ENCODE peak calls at places on chromosomes 7 and 10, in ten cellular contexts. K, C, H, E, Y, P, G, I, W and J are unnamed samples.
A peak's percentile ranks its signal among the peaks of the same experiment; 100 is the strongest.

GRCh38 chr7:1593091-1593866 is 23.4 kb upstream of the PSMG3 start:
- DNase-seq in K (peak; percentile 78), C (no peak), H (peak; percentile 25), E (no peak), Y (no peak), P (peak; percentile 29), G (no peak), I (no peak), W (no peak), J (peak; percentile 34)

GRCh38 chr7:151058766-151059361 is 525 bp upstream of the SLC4A2 start:
- DNase-seq in K (no peak), C (no peak), H (peak; percentile 41), E (peak; percentile 30), Y (peak; percentile 34), P (no peak), G (no peak), I (peak; percentile 58), W (peak; percentile 71), J (peak; percentile 66)

GRCh38 chr10:52703451-52703850 is 69.1 kb downstream of the MBL2 start:
- DNase-seq in K (no peak), C (no peak), H (no peak), E (peak; percentile 98), Y (no peak), P (no peak), G (no peak), I (no peak), W (no peak), J (peak; percentile 10)

GRCh38 chr7:121041516-121042148 is 53.1 kb downstream of the CPED1 start:
- DNase-seq in K (peak; percentile 44), C (no peak), H (no peak), E (peak; percentile 49), Y (no peak), P (no peak), G (no peak), I (no peak), W (no peak), J (peak; percentile 35)

GRCh38 chr10:3424102-3424803 is 251.7 kb upstream of the PITRM1 start:
- DNase-seq in K (peak; percentile 41), C (no peak), H (no peak), E (peak; percentile 61), Y (no peak), P (no peak), G (peak; percentile 28), I (no peak), W (no peak), J (no peak)

GRCh38 chr10:91381562-91381923 is 28.6 kb upstream of the HECTD2 start:
- DNase-seq in K (peak; percentile 58), C (no peak), H (no peak), E (no peak), Y (no peak), P (no peak), G (no peak), I (no peak), W (no peak), J (peak; percentile 53)

GRCh38 chr7:91953618-91954017 is 13.0 kb downstream of the AKAP9 start:
- DNase-seq in K (peak; percentile 20), C (peak; percentile 11), H (peak; percentile 32), E (peak; percentile 18), Y (no peak), P (no peak), G (no peak), I (peak; percentile 24), W (peak; percentile 66), J (peak; percentile 47)

GRCh38 chr7:82559203-82559805 is 115.7 kb upstream of the CACNA2D1 start:
- DNase-seq in K (peak; percentile 72), C (peak; percentile 80), H (no peak), E (no peak), Y (peak; percentile 18), P (peak; percentile 63), G (no peak), I (peak; percentile 89), W (no peak), J (no peak)

GRCh38 chr10:62183442-62183841 is 85.2 kb downstream of the RTKN2 start:
- DNase-seq in K (no peak), C (no peak), H (peak; percentile 20), E (peak; percentile 59), Y (no peak), P (no peak), G (no peak), I (peak; percentile 94), W (no peak), J (no peak)

GRCh38 chr10:51821045-51821444 is 121.7 kb upstream of the CSTF2T start:
- DNase-seq in K (no peak), C (no peak), H (no peak), E (no peak), Y (no peak), P (no peak), G (no peak), I (no peak), W (no peak), J (no peak)

GRCh38 chr10:71647526-71648354 is 71.8 kb downstream of the C10orf105 start:
- DNase-seq in K (peak; percentile 71), C (peak; percentile 80), H (peak; percentile 70), E (no peak), Y (no peak), P (no peak), G (no peak), I (no peak), W (no peak), J (peak; percentile 43)

GRCh38 chr10:104925232-104925851 is 284.3 kb downstream of the SORCS3 start:
- DNase-seq in K (peak; percentile 47), C (peak; percentile 80), H (peak; percentile 46), E (peak; percentile 49), Y (peak; percentile 76), P (peak; percentile 4), G (peak; percentile 66), I (peak; percentile 41), W (peak; percentile 83), J (peak; percentile 61)

GRCh38 chr10:121919666-121920065 is 8.2 kb downstream of the ATE1 start:
- DNase-seq in K (no peak), C (no peak), H (peak; percentile 80), E (no peak), Y (no peak), P (no peak), G (no peak), I (no peak), W (peak; percentile 95), J (no peak)

GRCh38 chr10:125599194-125599593 is 83.8 kb downstream of the TEX36 start:
- DNase-seq in K (peak; percentile 9), C (no peak), H (no peak), E (no peak), Y (no peak), P (no peak), G (no peak), I (peak; percentile 63), W (no peak), J (no peak)

GRCh38 chr10:15313844-15314243 is 57.2 kb downstream of the FAM171A1 start:
- DNase-seq in K (peak; percentile 78), C (no peak), H (no peak), E (no peak), Y (peak; percentile 28), P (no peak), G (no peak), I (no peak), W (no peak), J (no peak)

GRCh38 chr10:92965314-92965713 is 95.3 kb upstream of the CYP26C1 start:
- DNase-seq in K (peak; percentile 15), C (peak; percentile 85), H (peak; percentile 58), E (peak; percentile 68), Y (peak; percentile 69), P (no peak), G (peak; percentile 34), I (peak; percentile 66), W (peak; percentile 70), J (peak; percentile 62)

GRCh38 chr7:128715079-128715478 is 24.1 kb upstream of the CALU start:
- DNase-seq in K (no peak), C (no peak), H (no peak), E (no peak), Y (no peak), P (no peak), G (no peak), I (no peak), W (no peak), J (no peak)

DNA sequence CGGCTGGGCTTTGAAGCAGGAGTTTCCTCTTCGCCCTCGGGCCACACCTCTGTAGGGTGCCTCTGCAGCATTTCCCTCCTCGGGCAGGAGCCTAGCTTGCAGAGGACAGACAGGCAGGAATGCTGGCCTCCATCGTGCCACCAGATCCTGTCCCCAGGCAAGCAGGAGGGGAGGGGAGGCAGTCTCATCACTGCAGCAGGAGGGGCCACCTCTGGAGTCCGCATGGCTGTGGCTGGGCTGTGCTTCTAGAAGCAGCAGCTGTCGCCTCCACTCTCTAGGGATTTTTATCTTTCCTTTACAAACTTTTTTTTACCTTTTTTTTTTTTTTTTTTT is 181.4 kb downstream of the CUX1 start:
- DNase-seq in K (peak; percentile 84), C (peak; percentile 44), H (peak; percentile 51), E (no peak), Y (no peak), P (no peak), G (no peak), I (no peak), W (no peak), J (no peak)
- H3K79me2 ChIP-seq in K (peaks cover 25% of the 10 kb centered on the region), C (peaks cover 56% of the 10 kb centered on the region), H (peaks cover 96% of the 10 kb centered on the region), E (no peaks in the 10 kb centered on the region), Y (peaks cover 63% of the 10 kb centered on the region), P (no peaks in the 10 kb centered on the region), G (peaks cover 1% of the 10 kb centered on the region), I (peaks cover 64% of the 10 kb centered on the region), W (peaks cover 90% of the 10 kb centered on the region), J (no peaks in the 10 kb centered on the region)

GRCh38 chr7:95229301-95229700 is 95.0 kb downstream of the PON1 start:
- DNase-seq in K (no peak), C (no peak), H (no peak), E (no peak), Y (no peak), P (no peak), G (no peak), I (no peak), W (no peak), J (no peak)
- H3K9me2 ChIP-seq in K (no peaks in the 10 kb centered on the region), C (no peaks in the 10 kb centered on the region), H (no peaks in the 10 kb centered on the region), E (no peaks in the 10 kb centered on the region), Y (no peaks in the 10 kb centered on the region), P (no peaks in the 10 kb centered on the region), G (no peaks in the 10 kb centered on the region), I (no peaks in the 10 kb centered on the region), W (no peaks in the 10 kb centered on the region), J (no peaks in the 10 kb centered on the region)

GRCh38 chr10:60182691-60183090 is 207.0 kb downstream of the ANK3 start:
- DNase-seq in K (no peak), C (no peak), H (no peak), E (peak; percentile 26), Y (no peak), P (no peak), G (no peak), I (no peak), W (no peak), J (peak; percentile 68)
- H3K27ac ChIP-seq in K (no peak overlapping the region), C (no peak overlapping the region), H (no peak overlapping the region), E (no peak overlapping the region), Y (no peak overlapping the region), P (no peak overlapping the region), G (no peak overlapping the region), I (no peak overlapping the region), W (no peak overlapping the region), J (peak overlapping the region; percentile 52)

DNA sequence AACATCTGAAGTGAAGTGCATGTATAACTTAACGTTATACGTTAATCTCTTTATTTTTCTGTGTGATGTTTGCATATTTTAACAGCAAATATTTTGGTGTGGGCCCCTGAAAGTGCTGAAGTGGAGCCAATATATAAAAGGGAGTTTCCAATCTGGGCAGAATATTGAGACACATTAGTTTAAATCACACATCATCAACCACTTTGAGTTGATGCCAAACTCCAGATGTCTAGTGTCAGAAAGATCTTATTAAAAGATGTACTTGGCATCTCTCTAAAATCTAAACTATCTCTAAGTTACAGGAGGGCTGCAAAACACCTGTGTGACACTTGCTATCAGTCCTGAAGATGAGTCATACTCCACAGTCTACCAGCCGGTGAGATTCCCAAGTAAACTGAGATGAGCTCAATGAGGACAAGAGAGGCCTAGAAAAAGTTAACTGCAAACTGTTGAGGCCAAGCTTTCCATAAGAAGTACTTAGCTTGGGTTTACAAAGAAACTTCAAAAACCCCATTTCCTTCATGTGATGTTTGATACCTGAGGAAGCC is 11.4 kb downstream of the JAZF1 start:
- DNase-seq in K (no peak), C (no peak), H (no peak), E (peak; percentile 40), Y (peak; percentile 40), P (no peak), G (no peak), I (no peak), W (no peak), J (peak; percentile 23)
- H3K79me2 ChIP-seq in K (no peaks in the 10 kb centered on the region), C (peaks cover 88% of the 10 kb centered on the region), H (peaks cover 79% of the 10 kb centered on the region), E (peaks cover 4% of the 10 kb centered on the region), Y (peaks cover 27% of the 10 kb centered on the region), P (no peaks in the 10 kb centered on the region), G (no peaks in the 10 kb centered on the region), I (no peaks in the 10 kb centered on the region), W (no peaks in the 10 kb centered on the region), J (peaks cover 86% of the 10 kb centered on the region)